ENCODE peak calls at places on chromosomes 7 and 10, in six cellular contexts. One of them, this sample, is unnamed.

GRCh38 chr7:1210979-1211608 is 21.6 kb upstream of the UNCX start:
- DNase-seq in GM12878: no peak
- DNase-seq in GM12891: no peak
- DNase-seq in GM12892: no peak
- DNase-seq in SK-N-SH: peak
- DNase-seq in K562: no peak
- DNase-seq in this sample: no peak

GRCh38 chr10:73469579-73469978 is 26.2 kb downstream of the PPP3CB start:
- DNase-seq in GM12892: no peak
- DNase-seq in GM12878: no peak
- DNase-seq in SK-N-SH: no peak
- DNase-seq in K562: no peak
- DNase-seq in GM12891: no peak
- DNase-seq in this sample: no peak

GRCh38 chr7:152120210-152120609 is 94.7 kb downstream of the GALNT11 start:
- DNase-seq in GM12878: no peak
- DNase-seq in SK-N-SH: no peak
- DNase-seq in GM12891: no peak
- DNase-seq in GM12892: no peak
- DNase-seq in K562: no peak
- DNase-seq in this sample: no peak

GRCh38 chr7:2886900-2887299 is 42.8 kb upstream of the GNA12 start:
- DNase-seq in GM12891: peak
- DNase-seq in K562: peak
- DNase-seq in SK-N-SH: peak
- DNase-seq in GM12878: no peak
- DNase-seq in GM12892: peak
- DNase-seq in this sample: peak

GRCh38 chr7:55309040-55309991 is 55.8 kb upstream of the LANCL2 start:
- DNase-seq in K562: no peak
- DNase-seq in GM12892: peak
- DNase-seq in GM12891: no peak
- DNase-seq in SK-N-SH: no peak
- DNase-seq in GM12878: peak
- DNase-seq in this sample: no peak

GRCh38 chr7:117384693-117385092 is 42.6 kb downstream of the ASZ1 start:
- DNase-seq in SK-N-SH: no peak
- DNase-seq in GM12892: no peak
- DNase-seq in GM12878: no peak
- DNase-seq in K562: no peak
- DNase-seq in GM12891: no peak
- DNase-seq in this sample: no peak

GRCh38 chr10:101830322-101831168 is 12.3 kb upstream of the OGA start:
- DNase-seq in GM12892: peak
- DNase-seq in GM12891: peak
- DNase-seq in K562: peak
- DNase-seq in SK-N-SH: peak
- DNase-seq in GM12878: peak
- DNase-seq in this sample: no peak

GRCh38 chr7:83021032-83021431 is 141.7 kb downstream of the PCLO start:
- DNase-seq in SK-N-SH: no peak
- DNase-seq in K562: no peak
- DNase-seq in GM12891: no peak
- DNase-seq in GM12878: no peak
- DNase-seq in GM12892: no peak
- DNase-seq in this sample: no peak

GRCh38 chr10:10814103-10814502 is 203.6 kb upstream of the CELF2 start:
- DNase-seq in GM12878: no peak
- DNase-seq in K562: no peak
- DNase-seq in GM12892: no peak
- DNase-seq in SK-N-SH: no peak
- DNase-seq in GM12891: no peak
- DNase-seq in this sample: no peak

GRCh38 chr7:21603477-21603876 is 60.6 kb downstream of the DNAH11 start:
- DNase-seq in K562: no peak
- DNase-seq in SK-N-SH: no peak
- DNase-seq in GM12892: no peak
- DNase-seq in GM12891: no peak
- DNase-seq in GM12878: no peak
- DNase-seq in this sample: no peak

GRCh38 chr7:139618482-139619366 is 95.2 kb downstream of the CLEC2L start:
- DNase-seq in GM12892: no peak
- DNase-seq in GM12891: no peak
- DNase-seq in K562: peak
- DNase-seq in SK-N-SH: peak
- DNase-seq in GM12878: no peak
- DNase-seq in this sample: peak

GRCh38 chr7:120733143-120733542 is 124.8 kb downstream of the TSPAN12 start:
- DNase-seq in GM12878: no peak
- DNase-seq in GM12892: no peak
- DNase-seq in GM12891: no peak
- DNase-seq in K562: no peak
- DNase-seq in SK-N-SH: no peak
- DNase-seq in this sample: no peak

GRCh38 chr10:58072634-58073033 is 195.1 kb downstream of the IPMK start:
- DNase-seq in GM12891: no peak
- DNase-seq in SK-N-SH: no peak
- DNase-seq in K562: no peak
- DNase-seq in GM12878: no peak
- DNase-seq in GM12892: no peak
- DNase-seq in this sample: no peak

GRCh38 chr7:84811427-84811826 is 375.4 kb downstream of the SEMA3D start:
- DNase-seq in GM12891: no peak
- DNase-seq in K562: no peak
- DNase-seq in GM12878: no peak
- DNase-seq in GM12892: no peak
- DNase-seq in SK-N-SH: no peak
- DNase-seq in this sample: no peak

GRCh38 chr10:106716375-106716774 is 448.1 kb downstream of the SORCS1 start:
- DNase-seq in GM12891: no peak
- DNase-seq in SK-N-SH: no peak
- DNase-seq in GM12892: no peak
- DNase-seq in GM12878: no peak
- DNase-seq in K562: no peak
- DNase-seq in this sample: no peak

GRCh38 chr7:74294191-74294998 is 5.2 kb downstream of the CLIP2 start:
- DNase-seq in GM12892: no peak
- DNase-seq in K562: no peak
- DNase-seq in GM12878: no peak
- DNase-seq in SK-N-SH: peak
- DNase-seq in GM12891: no peak
- DNase-seq in this sample: peak

GRCh38 chr10:80485410-80486135 is 31.5 kb downstream of the TSPAN14 start:
- DNase-seq in GM12891: no peak
- DNase-seq in GM12878: no peak
- DNase-seq in SK-N-SH: no peak
- DNase-seq in K562: no peak
- DNase-seq in GM12892: no peak
- DNase-seq in this sample: no peak

GRCh38 chr7:41698726-41699125 is 4.2 kb downstream of the INHBA start:
- DNase-seq in GM12878: no peak
- DNase-seq in SK-N-SH: no peak
- DNase-seq in GM12892: no peak
- DNase-seq in GM12891: no peak
- DNase-seq in K562: no peak
- DNase-seq in this sample: no peak

GRCh38 chr10:27512548-27512947 is 8.4 kb downstream of the RAB18 start:
- DNase-seq in GM12892: no peak
- DNase-seq in GM12891: no peak
- DNase-seq in GM12878: no peak
- DNase-seq in SK-N-SH: no peak
- DNase-seq in K562: no peak
- DNase-seq in this sample: no peak

GRCh38 chr7:69801729-69802688 is 203.7 kb downstream of the AUTS2 start:
- DNase-seq in SK-N-SH: peak
- DNase-seq in GM12891: no peak
- DNase-seq in GM12892: no peak
- DNase-seq in GM12878: no peak
- DNase-seq in K562: no peak
- DNase-seq in this sample: no peak

GRCh38 chr7:115613836-115614235 is 416.7 kb downstream of the TFEC start:
- DNase-seq in GM12891: no peak
- DNase-seq in SK-N-SH: no peak
- DNase-seq in GM12892: no peak
- DNase-seq in GM12878: no peak
- DNase-seq in K562: no peak
- DNase-seq in this sample: no peak

GRCh38 chr10:69417542-69417941 is 824 bp upstream of the TACR2 start:
- DNase-seq in GM12892: no peak
- DNase-seq in SK-N-SH: no peak
- DNase-seq in GM12878: no peak
- DNase-seq in GM12891: no peak
- DNase-seq in K562: no peak
- DNase-seq in this sample: no peak

GRCh38 chr10:69421611-69422308 is 5.0 kb upstream of the TACR2 start:
- DNase-seq in K562: no peak
- DNase-seq in GM12891: no peak
- DNase-seq in GM12878: no peak
- DNase-seq in SK-N-SH: no peak
- DNase-seq in GM12892: no peak
- DNase-seq in this sample: no peak

GRCh38 chr10:69419761-69420126 is 3.0 kb upstream of the TACR2 start:
- DNase-seq in K562: no peak
- DNase-seq in SK-N-SH: no peak
- DNase-seq in GM12878: no peak
- DNase-seq in GM12892: no peak
- DNase-seq in GM12891: no peak
- DNase-seq in this sample: no peak

GRCh38 chr10:69418052-69418752 is 1.5 kb upstream of the TACR2 start:
- DNase-seq in SK-N-SH: no peak
- DNase-seq in GM12878: no peak
- DNase-seq in GM12892: no peak
- DNase-seq in K562: no peak
- DNase-seq in GM12891: no peak
- DNase-seq in this sample: peak

GRCh38 chr10:69419096-69419760 is 2.5 kb upstream of the TACR2 start:
- DNase-seq in GM12891: no peak
- DNase-seq in GM12878: no peak
- DNase-seq in SK-N-SH: no peak
- DNase-seq in GM12892: no peak
- DNase-seq in K562: no peak
- DNase-seq in this sample: no peak
- TF ChIP-seq TAF1 in GM12891: no peak
- TF ChIP-seq TAF1 in GM12878: no peak
- TF ChIP-seq TAF1 in SK-N-SH: no peak
- TF ChIP-seq TAF1 in GM12892: no peak
- TF ChIP-seq TAF1 in K562: no peak
- TF ChIP-seq TAF1 in this sample: no peak

DNA sequence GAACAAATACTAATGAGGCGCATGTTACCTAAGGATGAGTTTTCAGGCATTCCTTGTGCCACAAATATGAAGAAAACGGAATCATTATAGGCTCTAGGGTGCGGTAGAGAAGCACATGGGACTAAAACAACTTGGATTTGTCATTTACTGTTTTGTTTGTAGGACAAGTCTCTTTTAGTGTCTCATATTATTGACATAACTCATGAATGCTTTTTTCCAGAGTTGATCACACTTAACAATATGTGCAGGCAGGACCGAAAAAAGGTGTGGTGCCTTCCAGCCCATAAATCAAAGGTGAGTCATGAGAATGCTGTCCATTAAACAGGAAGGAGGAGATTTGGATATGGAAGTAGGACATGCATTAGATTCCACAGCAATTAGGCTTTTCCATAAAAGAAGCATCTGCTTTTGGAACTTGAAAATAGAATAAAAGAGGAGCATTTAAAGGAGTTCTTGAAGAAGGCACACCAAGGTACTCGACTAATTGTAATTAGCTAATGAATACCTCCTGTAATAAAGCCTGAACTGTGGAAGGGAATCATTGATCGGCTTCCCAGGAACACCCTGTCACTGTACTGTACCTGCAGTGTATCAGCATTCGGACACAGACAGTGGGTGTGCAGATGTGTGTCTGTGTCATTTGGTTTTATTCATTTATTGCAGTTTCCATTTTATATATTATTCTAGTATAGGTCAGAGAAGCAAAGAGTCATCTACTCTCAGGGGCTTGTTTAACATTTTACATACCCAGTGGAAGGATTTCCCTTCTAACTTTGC is 119.7 kb upstream of the KLF14 start:
- DNase-seq in GM12891: no peak
- DNase-seq in K562: no peak
- DNase-seq in GM12892: no peak
- DNase-seq in SK-N-SH: no peak
- DNase-seq in GM12878: no peak
- DNase-seq in this sample: peak
- TF ChIP-seq TAF1 in GM12891: no peak
- TF ChIP-seq TAF1 in K562: no peak
- TF ChIP-seq TAF1 in GM12892: no peak
- TF ChIP-seq TAF1 in SK-N-SH: no peak
- TF ChIP-seq TAF1 in GM12878: no peak
- TF ChIP-seq TAF1 in this sample: no peak

DNA sequence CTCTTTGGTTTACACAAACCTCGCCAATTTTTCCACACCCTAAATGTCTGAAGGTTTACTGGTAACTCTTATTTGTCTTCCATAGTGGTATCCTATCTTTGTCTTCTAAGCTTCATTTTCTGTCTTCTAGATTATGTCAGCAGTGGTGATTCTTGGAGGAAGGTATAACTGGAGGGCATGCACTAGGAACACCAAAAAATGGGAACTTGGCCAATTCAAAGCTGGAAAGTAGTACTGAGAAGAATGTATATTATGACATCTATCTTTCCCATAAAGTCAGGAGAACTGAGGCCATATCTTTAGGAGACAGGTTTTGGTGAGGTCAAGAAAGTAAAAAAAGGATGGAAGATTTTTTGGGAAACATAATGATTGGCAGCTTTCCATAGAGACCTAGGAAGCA is 113.3 kb downstream of the CPEB3 start:
- DNase-seq in GM12892: no peak
- DNase-seq in GM12878: no peak
- DNase-seq in K562: no peak
- DNase-seq in SK-N-SH: no peak
- DNase-seq in GM12891: no peak
- DNase-seq in this sample: no peak
- TF ChIP-seq TAF1 in GM12892: no peak
- TF ChIP-seq TAF1 in GM12878: no peak
- TF ChIP-seq TAF1 in K562: no peak
- TF ChIP-seq TAF1 in SK-N-SH: no peak
- TF ChIP-seq TAF1 in GM12891: no peak
- TF ChIP-seq TAF1 in this sample: no peak

DNA sequence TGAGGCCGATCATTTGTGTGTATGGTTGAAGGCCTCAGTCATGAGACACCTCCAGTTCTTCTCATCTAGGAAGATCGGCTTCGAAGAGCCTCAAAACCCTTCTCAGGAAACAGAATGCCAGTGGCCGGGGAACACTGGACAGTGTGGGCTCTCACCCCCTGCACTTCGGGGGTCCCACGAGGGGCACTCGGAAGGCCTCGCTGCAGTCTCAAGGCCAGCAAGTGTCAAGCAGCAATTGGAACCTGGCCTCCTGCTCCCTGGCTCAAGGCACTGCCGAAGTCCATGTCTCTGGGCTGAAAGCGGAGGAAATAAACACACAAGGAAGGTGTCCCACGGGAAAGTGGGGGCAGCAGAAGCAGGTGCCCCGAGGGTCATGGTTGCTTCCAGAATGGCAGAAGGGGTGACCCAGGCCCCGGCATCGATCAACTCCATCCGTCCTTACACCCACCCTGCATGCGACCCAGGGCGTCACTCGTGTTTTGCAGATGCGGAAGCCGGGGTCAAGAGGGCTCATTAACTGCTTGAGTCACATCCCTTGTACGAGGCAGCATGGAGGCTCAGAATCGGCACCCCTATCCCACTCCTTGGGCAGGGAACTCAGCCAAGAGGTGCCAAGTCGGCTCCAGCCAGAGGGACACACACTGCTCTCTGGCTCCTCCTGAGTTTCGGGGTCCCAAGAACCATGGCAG is 231.3 kb upstream of the SHH start:
- DNase-seq in SK-N-SH: no peak
- DNase-seq in GM12878: no peak
- DNase-seq in GM12891: no peak
- DNase-seq in GM12892: no peak
- DNase-seq in K562: no peak
- DNase-seq in this sample: no peak
- TF ChIP-seq TAF1 in SK-N-SH: no peak
- TF ChIP-seq TAF1 in GM12878: no peak
- TF ChIP-seq TAF1 in GM12891: no peak
- TF ChIP-seq TAF1 in GM12892: no peak
- TF ChIP-seq TAF1 in K562: no peak
- TF ChIP-seq TAF1 in this sample: no peak

This sample was measured in HepG2.